ENCODE peak calls at places on chromosomes 3 and 15, in ten cellular contexts. U is body of pancreas, T is GM23338, J is cardiac fibroblast, X is adrenal gland, B is GM10248, O is fibroblast of mammary gland, C is right lobe of liver, R is activated B cell treated with CpG ODN at 0.5 μM for 24 hours, I is psoas muscle. Z is an unnamed sample.

GRCh38 chr15:98322551-98322950 is 325.8 kb upstream of the IGF1R start:
- DNase-seq in X (no peak), B (no peak), U (peak; percentile 15), O (no peak), T (no peak), J (no peak), R (no peak), I (no peak), C (no peak), Z (no peak)

GRCh38 chr15:94829887-94830884 is 598.8 kb downstream of the MCTP2 start:
- DNase-seq in U (no peak), I (no peak), T (peak; percentile 4), B (no peak), J (no peak), X (no peak), O (no peak), R (no peak), C (no peak), Z (no peak)

GRCh38 chr3:134090031-134090430 is 60.3 kb upstream of the SLCO2A1 start:
- DNase-seq in I (no peak), C (no peak), R (no peak), J (peak; percentile 46), T (no peak), O (no peak), B (no peak), U (no peak), X (no peak), Z (no peak)

GRCh38 chr15:60006808-60007346 is 2.8 kb downstream of the FOXB1 start:
- DNase-seq in U (no peak), I (no peak), C (no peak), T (no peak), B (no peak), O (no peak), R (no peak), X (no peak), J (no peak), Z (no peak)

GRCh38 chr15:27260523-27260922 is 289.5 kb downstream of the GABRG3 start:
- DNase-seq in J (no peak), T (no peak), O (no peak), B (no peak), X (no peak), R (no peak), I (no peak), U (no peak), C (no peak), Z (no peak)

GRCh38 chr3:28835751-28836150 is 445.1 kb upstream of the RBMS3 start:
- DNase-seq in B (no peak), C (no peak), X (no peak), J (no peak), U (peak; percentile 52), T (peak; percentile 48), R (no peak), O (no peak), I (peak; percentile 60), Z (no peak)

GRCh38 chr3:10417849-10418248 is 87.5 kb downstream of the ATP2B2 start:
- DNase-seq in R (no peak), I (no peak), X (no peak), B (peak; percentile 32), J (peak; percentile 27), O (peak; percentile 17), T (peak; percentile 16), C (no peak), U (no peak), Z (no peak)

GRCh38 chr15:66389098-66389858 is 2.6 kb downstream of the MAP2K1 start:
- DNase-seq in O (no peak), T (no peak), R (no peak), X (no peak), B (no peak), C (no peak), U (no peak), J (no peak), I (no peak), Z (no peak)

GRCh38 chr3:183218826-183219225 is 34.2 kb upstream of the B3GNT5 start:
- DNase-seq in I (no peak), T (no peak), C (no peak), J (no peak), X (no peak), R (no peak), B (no peak), U (no peak), O (no peak), Z (no peak)

GRCh38 chr15:25798207-25798931 is 64.8 kb downstream of the ATP10A start:
- DNase-seq in B (no peak), O (peak; percentile 51), T (no peak), R (no peak), C (no peak), X (no peak), I (no peak), J (no peak), U (no peak), Z (no peak)

GRCh38 chr15:95990833-95991232 is 339.7 kb upstream of the NR2F2 start:
- DNase-seq in X (no peak), T (no peak), I (no peak), U (no peak), O (no peak), R (no peak), J (no peak), C (no peak), B (no peak), Z (no peak)

GRCh38 chr15:44243829-44244228 is 44.7 kb upstream of the GOLM2 start:
- DNase-seq in C (no peak), U (no peak), J (no peak), O (no peak), X (no peak), I (no peak), R (no peak), B (no peak), T (peak; percentile 40), Z (no peak)
- TF ChIP-seq CTCF in C (no peak), U (no peak), J (no peak), O (peak; percentile 24), X (no peak), I (no peak), R (no peak), B (no peak), T (peak; percentile 47), Z (peak; percentile 28)

GRCh38 chr3:83946554-83946953 is 1012.2 kb upstream of the CADM2 start:
- DNase-seq in R (no peak), J (no peak), U (no peak), X (no peak), C (no peak), T (peak; percentile 65), O (no peak), I (no peak), B (no peak), Z (no peak)
- TF ChIP-seq CTCF in R (no peak), J (no peak), U (no peak), X (no peak), C (no peak), T (peak; percentile 42), O (no peak), I (no peak), B (no peak), Z (peak; percentile 66)

DNA sequence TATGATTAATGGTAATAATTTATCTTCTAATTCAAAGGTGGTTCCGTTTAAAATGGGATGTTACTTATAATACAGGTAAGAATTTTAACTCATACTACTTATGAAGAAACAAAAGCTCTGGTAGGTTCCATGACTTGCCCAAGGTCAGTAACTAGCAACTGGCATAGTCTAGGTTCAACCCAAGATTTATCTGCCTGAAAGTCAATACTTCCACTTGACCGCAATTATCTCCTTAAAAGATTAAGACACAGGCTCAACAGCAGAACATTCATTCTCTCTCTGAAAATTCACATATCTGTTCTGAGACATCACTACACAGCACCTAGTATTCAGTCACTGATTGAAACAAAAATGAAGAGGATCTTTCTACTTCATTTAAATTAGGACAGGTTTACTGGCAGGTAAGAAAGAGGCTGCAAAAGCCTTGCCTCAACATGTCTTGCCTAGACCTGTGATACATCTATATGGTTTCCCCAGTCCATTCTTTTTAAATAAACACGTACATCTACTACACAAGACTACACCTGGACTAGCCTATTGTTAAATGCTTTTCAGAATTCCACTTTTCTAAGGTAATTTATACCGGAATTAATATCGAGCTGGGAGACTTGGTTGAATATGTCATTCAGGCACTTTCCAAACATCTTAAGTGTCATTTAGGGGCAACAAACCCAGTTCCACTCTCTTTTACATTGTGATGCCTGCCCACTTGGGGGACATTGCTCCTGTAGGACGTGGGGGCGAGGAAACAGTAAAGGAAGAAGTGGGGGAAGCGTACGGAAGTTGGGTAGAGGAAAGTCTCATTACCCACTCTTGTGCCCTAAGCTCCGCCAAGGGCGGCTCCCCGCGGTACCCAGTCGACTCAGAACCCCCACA is 1.1 kb downstream of the CSNK1G1 start:
- DNase-seq in J (no peak), C (no peak), I (no peak), T (no peak), U (no peak), B (no peak), R (no peak), X (no peak), O (no peak), Z (no peak)
- TF ChIP-seq CTCF in J (no peak), C (no peak), I (no peak), T (no peak), U (no peak), B (no peak), R (no peak), X (no peak), O (no peak), Z (peak; percentile 19)

DNA sequence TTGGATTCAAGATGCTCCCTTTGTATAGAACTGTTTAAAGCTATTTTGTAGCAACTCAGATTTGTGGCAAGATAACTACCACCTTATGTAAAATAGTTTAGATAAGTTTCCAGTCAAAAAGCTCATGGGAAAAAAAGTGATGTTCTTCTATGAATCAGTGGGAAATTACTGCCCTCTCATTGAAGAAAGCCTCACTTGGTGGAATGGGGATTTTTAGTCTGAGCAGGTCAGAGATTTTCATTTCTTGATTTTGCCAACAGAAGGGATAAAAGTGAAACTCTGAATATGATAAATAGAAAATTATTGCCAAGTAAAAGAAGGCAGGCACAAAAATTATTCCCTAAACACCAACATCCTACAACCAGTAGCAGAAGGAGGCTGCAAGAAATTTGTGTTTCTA is 25.8 kb upstream of the CSTA start:
- DNase-seq in I (no peak), B (no peak), C (no peak), O (no peak), T (no peak), U (no peak), X (no peak), R (no peak), J (no peak), Z (no peak)
- TF ChIP-seq CTCF in I (no peak), B (no peak), C (no peak), O (no peak), T (no peak), U (no peak), X (no peak), R (no peak), J (no peak), Z (no peak)

DNA sequence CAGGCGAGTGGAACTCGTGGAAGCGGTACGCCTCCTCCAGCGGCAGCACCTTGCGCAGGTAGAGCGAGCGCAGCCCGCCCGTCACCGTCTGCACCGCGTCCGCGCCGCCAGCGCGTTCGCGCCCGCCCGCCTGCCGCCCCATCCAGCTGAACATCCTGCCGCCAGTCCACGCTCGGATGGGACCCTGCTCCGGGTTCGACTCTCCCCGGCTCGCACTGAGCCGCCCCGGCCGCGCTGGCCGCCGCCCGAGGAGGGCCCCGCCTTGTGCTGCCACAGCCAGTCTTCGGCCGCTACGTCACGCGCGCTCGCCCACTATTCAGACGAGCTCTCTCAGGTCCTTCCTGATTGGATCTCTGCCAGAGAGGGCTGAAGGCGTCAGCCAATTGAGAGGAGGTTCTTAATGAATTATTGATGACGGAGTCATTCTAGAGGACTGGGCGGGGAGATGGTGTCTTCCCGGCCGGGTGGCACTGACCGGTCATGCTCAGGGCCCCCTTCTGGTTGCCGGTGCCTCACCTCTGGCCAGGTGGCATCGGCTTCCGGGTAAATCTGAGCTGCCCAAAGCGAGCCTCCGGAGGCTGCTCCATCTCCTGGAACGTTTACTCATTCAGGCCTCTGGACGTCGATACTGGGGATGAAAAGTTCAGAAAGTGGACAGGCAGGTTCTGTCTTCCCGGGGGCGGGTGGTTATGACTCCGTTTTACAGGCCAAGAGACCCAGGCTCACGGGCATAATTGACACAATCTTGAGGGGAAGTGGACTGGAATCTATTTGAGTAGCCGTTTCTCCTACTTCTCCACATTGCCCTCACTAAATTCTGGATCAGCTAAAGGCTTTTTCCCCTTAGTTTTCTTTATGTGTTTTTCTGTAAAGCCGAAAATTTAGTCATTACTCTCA is at the start of gene EHD4:
- DNase-seq in O (peak; percentile 98), X (peak; percentile 99), R (peak; percentile 88), J (peak; percentile 99), T (peak; percentile 99), U (peak; percentile 100), C (peak; percentile 99), B (peak; percentile 96), I (peak; percentile 98), Z (peak; percentile 98)
- TF ChIP-seq CTCF in O (peak; percentile 24), X (peak; percentile 43), R (no peak), J (peak; percentile 21), T (peak; percentile 20), U (peak; percentile 62), C (peak; percentile 50), B (peak; percentile 47), I (peak; percentile 36), Z (peak; percentile 68)